ENCODE peak calls at places on chromosomes 6 and 20, in ten cellular contexts. One of them, this sample, is unnamed. For H4K20me1, the result is how much of the 10 kb centered on the place peaks cover.

GRCh38 chr6:38493929-38494547 is 145.7 kb downstream of the BTBD9 start:
- DNase-seq in PC-9: peak
- DNase-seq in mammary epithelial cell: peak
- DNase-seq in GM23248: peak
- DNase-seq in astrocyte: peak
- DNase-seq in fibroblast of lung: peak
- DNase-seq in GM12878: peak
- DNase-seq in OCI-LY7: peak
- DNase-seq in GM23338: peak
- DNase-seq in hepatocyte: peak
- DNase-seq in this sample: peak

GRCh38 chr20:34916774-34917354 is 38.7 kb downstream of the GSS start:
- DNase-seq in GM12878: no peak
- DNase-seq in OCI-LY7: no peak
- DNase-seq in astrocyte: no peak
- DNase-seq in GM23248: no peak
- DNase-seq in hepatocyte: no peak
- DNase-seq in fibroblast of lung: no peak
- DNase-seq in PC-9: no peak
- DNase-seq in GM23338: no peak
- DNase-seq in mammary epithelial cell: no peak
- DNase-seq in this sample: no peak

GRCh38 chr20:64110411-64111068 is 3.2 kb upstream of the NPBWR2 start:
- DNase-seq in fibroblast of lung: no peak
- DNase-seq in GM23248: no peak
- DNase-seq in mammary epithelial cell: no peak
- DNase-seq in hepatocyte: no peak
- DNase-seq in PC-9: no peak
- DNase-seq in OCI-LY7: no peak
- DNase-seq in GM12878: no peak
- DNase-seq in astrocyte: no peak
- DNase-seq in GM23338: peak
- DNase-seq in this sample: no peak

GRCh38 chr6:102742033-102742432 is 1348.5 kb downstream of the GRIK2 start:
- DNase-seq in mammary epithelial cell: no peak
- DNase-seq in fibroblast of lung: no peak
- DNase-seq in GM23338: peak
- DNase-seq in astrocyte: no peak
- DNase-seq in GM23248: no peak
- DNase-seq in OCI-LY7: no peak
- DNase-seq in GM12878: no peak
- DNase-seq in PC-9: no peak
- DNase-seq in hepatocyte: no peak
- DNase-seq in this sample: no peak

GRCh38 chr20:62741701-62742491 is 33.3 kb downstream of the NTSR1 start:
- DNase-seq in GM23248: no peak
- DNase-seq in GM23338: no peak
- DNase-seq in hepatocyte: no peak
- DNase-seq in fibroblast of lung: no peak
- DNase-seq in astrocyte: no peak
- DNase-seq in mammary epithelial cell: no peak
- DNase-seq in PC-9: no peak
- DNase-seq in OCI-LY7: no peak
- DNase-seq in GM12878: no peak
- DNase-seq in this sample: no peak

GRCh38 chr20:19125508-19125907 is 86.9 kb upstream of the SLC24A3 start:
- DNase-seq in mammary epithelial cell: no peak
- DNase-seq in hepatocyte: no peak
- DNase-seq in PC-9: no peak
- DNase-seq in astrocyte: no peak
- DNase-seq in GM12878: no peak
- DNase-seq in OCI-LY7: no peak
- DNase-seq in GM23248: no peak
- DNase-seq in GM23338: no peak
- DNase-seq in fibroblast of lung: no peak
- DNase-seq in this sample: no peak

GRCh38 chr20:57658447-57659130 is 38.4 kb upstream of the ZBP1 start:
- DNase-seq in OCI-LY7: no peak
- DNase-seq in GM23248: no peak
- DNase-seq in hepatocyte: no peak
- DNase-seq in astrocyte: no peak
- DNase-seq in fibroblast of lung: no peak
- DNase-seq in GM23338: no peak
- DNase-seq in PC-9: no peak
- DNase-seq in GM12878: no peak
- DNase-seq in mammary epithelial cell: no peak
- DNase-seq in this sample: no peak

GRCh38 chr6:159862103-159862502 is 28.7 kb upstream of the MAS1 start:
- DNase-seq in mammary epithelial cell: no peak
- DNase-seq in astrocyte: no peak
- DNase-seq in hepatocyte: no peak
- DNase-seq in GM23338: no peak
- DNase-seq in fibroblast of lung: no peak
- DNase-seq in OCI-LY7: no peak
- DNase-seq in GM12878: no peak
- DNase-seq in PC-9: no peak
- DNase-seq in GM23248: no peak
- DNase-seq in this sample: no peak

GRCh38 chr20:48717959-48718223 is 109.9 kb downstream of the PREX1 start:
- DNase-seq in hepatocyte: no peak
- DNase-seq in GM12878: no peak
- DNase-seq in PC-9: no peak
- DNase-seq in GM23338: no peak
- DNase-seq in fibroblast of lung: no peak
- DNase-seq in OCI-LY7: no peak
- DNase-seq in mammary epithelial cell: no peak
- DNase-seq in GM23248: no peak
- DNase-seq in astrocyte: no peak
- DNase-seq in this sample: no peak

GRCh38 chr20:48720256-48721020 is 107.4 kb downstream of the PREX1 start:
- DNase-seq in OCI-LY7: no peak
- DNase-seq in GM23338: no peak
- DNase-seq in fibroblast of lung: no peak
- DNase-seq in GM12878: no peak
- DNase-seq in mammary epithelial cell: no peak
- DNase-seq in PC-9: no peak
- DNase-seq in astrocyte: no peak
- DNase-seq in GM23248: peak
- DNase-seq in hepatocyte: no peak
- DNase-seq in this sample: no peak

GRCh38 chr20:48717095-48717958 is 110.5 kb downstream of the PREX1 start:
- DNase-seq in astrocyte: no peak
- DNase-seq in PC-9: no peak
- DNase-seq in mammary epithelial cell: no peak
- DNase-seq in GM12878: peak
- DNase-seq in hepatocyte: no peak
- DNase-seq in GM23338: no peak
- DNase-seq in GM23248: no peak
- DNase-seq in fibroblast of lung: no peak
- DNase-seq in OCI-LY7: peak
- DNase-seq in this sample: no peak

GRCh38 chr20:48719598-48720255 is 108.1 kb downstream of the PREX1 start:
- DNase-seq in GM23338: no peak
- DNase-seq in PC-9: no peak
- DNase-seq in GM23248: no peak
- DNase-seq in mammary epithelial cell: no peak
- DNase-seq in fibroblast of lung: no peak
- DNase-seq in astrocyte: no peak
- DNase-seq in GM12878: no peak
- DNase-seq in hepatocyte: no peak
- DNase-seq in OCI-LY7: no peak
- DNase-seq in this sample: no peak

DNA sequence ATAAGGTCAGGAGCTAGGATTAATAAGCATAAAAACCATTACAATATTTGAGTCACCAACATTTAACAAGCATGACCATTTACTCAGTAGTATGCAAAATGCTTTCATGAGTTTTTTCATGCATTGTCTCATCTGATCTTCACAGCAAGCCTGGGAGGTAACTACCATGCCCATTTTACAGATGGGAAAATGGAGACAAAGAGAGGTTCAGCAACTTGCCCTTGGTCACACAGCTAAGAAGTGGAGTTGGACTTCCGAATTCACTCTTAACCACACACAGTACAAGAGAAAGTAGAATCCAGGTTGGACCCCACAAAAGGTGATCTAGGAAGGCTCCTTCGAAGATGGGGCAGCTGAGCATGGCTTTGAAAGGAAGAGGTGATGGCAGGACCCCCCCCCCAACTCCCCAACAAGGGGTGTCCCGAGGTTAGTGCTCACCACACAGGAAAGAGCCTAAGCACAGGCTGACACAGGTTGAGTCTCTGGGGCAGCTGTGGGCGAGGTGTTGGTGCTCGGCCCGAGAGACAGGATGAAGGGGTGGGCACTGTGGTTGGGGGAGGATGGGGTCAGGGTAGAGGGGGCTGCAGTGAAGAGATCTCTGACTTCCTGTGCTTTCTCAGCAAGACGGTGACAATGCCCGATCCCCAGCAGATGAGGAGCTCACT is 108.8 kb downstream of the PREX1 start:
- DNase-seq in GM23338: no peak
- DNase-seq in GM12878: no peak
- DNase-seq in mammary epithelial cell: no peak
- DNase-seq in hepatocyte: no peak
- DNase-seq in GM23248: no peak
- DNase-seq in astrocyte: no peak
- DNase-seq in OCI-LY7: peak
- DNase-seq in PC-9: no peak
- DNase-seq in fibroblast of lung: no peak
- DNase-seq in this sample: no peak
- H4K20me1 ChIP-seq in GM23338: under half
- H4K20me1 ChIP-seq in GM12878: under half
- H4K20me1 ChIP-seq in mammary epithelial cell: under half
- H4K20me1 ChIP-seq in hepatocyte: under half
- H4K20me1 ChIP-seq in GM23248: under half
- H4K20me1 ChIP-seq in astrocyte: under half
- H4K20me1 ChIP-seq in OCI-LY7: under half
- H4K20me1 ChIP-seq in PC-9: under half
- H4K20me1 ChIP-seq in fibroblast of lung: under half
- H4K20me1 ChIP-seq in this sample: under half

DNA sequence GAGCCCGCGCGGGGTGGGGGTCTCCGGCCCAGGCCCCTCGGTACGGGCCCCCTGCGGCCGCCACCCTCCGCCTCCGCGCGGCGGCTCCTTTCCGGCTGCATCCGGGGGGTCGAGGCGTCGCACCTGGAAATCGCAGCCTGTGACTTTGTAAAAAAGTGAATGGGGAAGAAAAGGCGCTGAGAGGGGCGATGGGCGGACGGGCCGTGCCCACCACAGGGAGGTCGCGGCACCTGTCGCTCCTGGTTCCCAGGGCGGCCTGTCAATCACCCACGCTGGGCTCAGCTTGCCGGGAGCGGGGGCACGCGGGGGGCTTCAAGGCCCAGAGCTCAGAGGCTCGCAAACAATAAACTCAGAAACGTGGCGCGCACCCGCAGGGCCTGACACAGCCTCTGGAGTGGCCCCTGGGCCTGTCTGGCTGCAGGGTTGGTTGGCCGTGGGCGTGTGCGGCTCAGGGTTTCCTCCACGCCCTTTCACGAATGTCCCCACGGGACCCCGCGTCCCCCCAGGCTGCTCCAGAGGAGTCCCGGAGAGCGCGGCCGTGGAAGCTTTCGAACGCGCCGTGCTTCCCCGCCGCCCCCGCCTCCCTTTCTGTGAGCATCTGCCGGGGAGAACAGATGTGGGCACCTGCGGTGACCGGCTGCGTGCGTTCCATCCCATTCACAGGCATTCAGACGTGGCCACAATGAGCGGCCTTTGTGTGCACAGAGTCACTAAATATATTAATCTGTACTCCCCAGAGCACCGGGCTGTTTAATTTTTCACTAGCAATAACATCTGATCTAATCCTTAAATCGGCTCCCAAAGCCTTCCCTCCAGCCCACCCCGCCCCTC is 6.1 kb upstream of the DLL1 start:
- DNase-seq in hepatocyte: no peak
- DNase-seq in astrocyte: no peak
- DNase-seq in GM23338: peak
- DNase-seq in OCI-LY7: no peak
- DNase-seq in mammary epithelial cell: no peak
- DNase-seq in GM23248: no peak
- DNase-seq in PC-9: no peak
- DNase-seq in GM12878: no peak
- DNase-seq in fibroblast of lung: no peak
- DNase-seq in this sample: no peak
- H4K20me1 ChIP-seq in hepatocyte: under half
- H4K20me1 ChIP-seq in astrocyte: under half
- H4K20me1 ChIP-seq in GM23338: under half
- H4K20me1 ChIP-seq in OCI-LY7: under half
- H4K20me1 ChIP-seq in mammary epithelial cell: under half
- H4K20me1 ChIP-seq in GM23248: under half
- H4K20me1 ChIP-seq in PC-9: under half
- H4K20me1 ChIP-seq in GM12878: under half
- H4K20me1 ChIP-seq in fibroblast of lung: under half
- H4K20me1 ChIP-seq in this sample: under half

GRCh38 chr6:13700232-13700631 is 11.4 kb downstream of the RANBP9 start:
- DNase-seq in hepatocyte: no peak
- DNase-seq in astrocyte: no peak
- DNase-seq in PC-9: no peak
- DNase-seq in fibroblast of lung: no peak
- DNase-seq in OCI-LY7: no peak
- DNase-seq in GM23338: no peak
- DNase-seq in mammary epithelial cell: no peak
- DNase-seq in GM12878: no peak
- DNase-seq in GM23248: no peak
- DNase-seq in this sample: no peak

GRCh38 chr6:13698715-13699114 is 12.9 kb downstream of the RANBP9 start:
- DNase-seq in fibroblast of lung: no peak
- DNase-seq in hepatocyte: no peak
- DNase-seq in PC-9: no peak
- DNase-seq in GM23338: peak
- DNase-seq in OCI-LY7: no peak
- DNase-seq in mammary epithelial cell: no peak
- DNase-seq in astrocyte: no peak
- DNase-seq in GM12878: no peak
- DNase-seq in GM23248: no peak
- DNase-seq in this sample: no peak

GRCh38 chr6:13696226-13696625 is 15.4 kb downstream of the RANBP9 start:
- DNase-seq in GM23248: peak
- DNase-seq in mammary epithelial cell: peak
- DNase-seq in hepatocyte: no peak
- DNase-seq in PC-9: no peak
- DNase-seq in astrocyte: peak
- DNase-seq in GM12878: no peak
- DNase-seq in OCI-LY7: no peak
- DNase-seq in GM23338: no peak
- DNase-seq in fibroblast of lung: peak
- DNase-seq in this sample: peak

GRCh38 chr6:13695217-13695616 is 16.4 kb downstream of the RANBP9 start:
- DNase-seq in PC-9: no peak
- DNase-seq in GM23248: peak
- DNase-seq in GM12878: no peak
- DNase-seq in hepatocyte: no peak
- DNase-seq in OCI-LY7: no peak
- DNase-seq in mammary epithelial cell: no peak
- DNase-seq in astrocyte: peak
- DNase-seq in GM23338: no peak
- DNase-seq in fibroblast of lung: peak
- DNase-seq in this sample: peak

GRCh38 chr6:13697857-13698256 is 13.8 kb downstream of the RANBP9 start:
- DNase-seq in GM23338: no peak
- DNase-seq in astrocyte: no peak
- DNase-seq in GM12878: no peak
- DNase-seq in fibroblast of lung: no peak
- DNase-seq in hepatocyte: no peak
- DNase-seq in GM23248: peak
- DNase-seq in PC-9: no peak
- DNase-seq in OCI-LY7: no peak
- DNase-seq in mammary epithelial cell: no peak
- DNase-seq in this sample: peak
- H4K20me1 ChIP-seq in GM23338: under half
- H4K20me1 ChIP-seq in astrocyte: under half
- H4K20me1 ChIP-seq in GM12878: under half
- H4K20me1 ChIP-seq in fibroblast of lung: under half
- H4K20me1 ChIP-seq in hepatocyte: half or more
- H4K20me1 ChIP-seq in GM23248: under half
- H4K20me1 ChIP-seq in PC-9: under half
- H4K20me1 ChIP-seq in OCI-LY7: under half
- H4K20me1 ChIP-seq in mammary epithelial cell: under half
- H4K20me1 ChIP-seq in this sample: under half

DNA sequence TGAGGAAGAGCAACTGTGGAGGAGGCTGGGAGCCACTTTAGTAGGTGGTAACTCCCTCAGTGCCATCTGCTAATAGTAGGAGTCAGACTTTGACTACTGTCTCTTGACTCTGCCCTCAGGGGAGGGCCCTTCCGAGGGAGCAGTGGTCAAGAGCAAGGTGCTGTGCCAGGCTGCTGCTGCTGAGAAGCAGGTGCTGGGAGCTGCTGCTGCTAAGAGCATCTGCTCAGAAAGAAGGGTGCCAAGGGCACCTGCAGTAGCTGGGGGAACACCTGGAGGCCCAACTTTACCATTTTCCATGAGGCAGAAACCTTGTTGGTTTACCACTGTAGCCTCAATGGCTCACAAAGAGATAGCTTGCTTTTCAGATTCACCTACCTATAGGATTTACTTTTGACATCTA is 18.5 kb downstream of the GGTLC1 start:
- DNase-seq in GM12878: no peak
- DNase-seq in GM23338: no peak
- DNase-seq in hepatocyte: no peak
- DNase-seq in PC-9: no peak
- DNase-seq in astrocyte: no peak
- DNase-seq in fibroblast of lung: no peak
- DNase-seq in GM23248: no peak
- DNase-seq in OCI-LY7: no peak
- DNase-seq in mammary epithelial cell: no peak
- DNase-seq in this sample: no peak
- H4K20me1 ChIP-seq in GM12878: under half
- H4K20me1 ChIP-seq in GM23338: under half
- H4K20me1 ChIP-seq in hepatocyte: under half
- H4K20me1 ChIP-seq in PC-9: under half
- H4K20me1 ChIP-seq in astrocyte: under half
- H4K20me1 ChIP-seq in fibroblast of lung: under half
- H4K20me1 ChIP-seq in GM23248: under half
- H4K20me1 ChIP-seq in OCI-LY7: under half
- H4K20me1 ChIP-seq in mammary epithelial cell: under half
- H4K20me1 ChIP-seq in this sample: under half

This sample was measured in IMR-90.